ENCODE peak calls at places on chromosomes 6 and 20, in four cellular contexts. D is WTC11, A is HepG2, P is K562. I is an unnamed sample.

GRCh38 chr6:117840541-117840983 is 66.5 kb upstream of the SLC35F1 start:
- DNase-seq in D (no peak), A (peak; percentile 68), P (peak; percentile 15), I (peak; percentile 45)

GRCh38 chr6:2149370-2150006 is 95.9 kb downstream of the GMDS start:
- DNase-seq in D (no peak), A (no peak), P (no peak), I (no peak)

GRCh38 chr6:135953800-135954199 is 102.3 kb downstream of the PDE7B start:
- DNase-seq in D (no peak), A (no peak), P (no peak), I (no peak)

GRCh38 chr6:113642714-113643442 is 214.3 kb upstream of the MARCKS start:
- DNase-seq in D (peak; percentile 16), A (peak; percentile 100), P (peak; percentile 19), I (peak; percentile 40)

GRCh38 chr6:53984581-53984980 is 126.7 kb upstream of the MLIP start:
- DNase-seq in D (no peak), A (no peak), P (no peak), I (no peak)

GRCh38 chr20:34437330-34437986 is 74.4 kb downstream of the ITCH start:
- DNase-seq in D (no peak), A (no peak), P (no peak), I (no peak)

GRCh38 chr6:138837246-138837645 is 41.4 kb downstream of the ECT2L start:
- DNase-seq in D (no peak), A (no peak), P (no peak), I (no peak)

GRCh38 chr6:12911387-12911960 is 194.9 kb downstream of the PHACTR1 start:
- DNase-seq in D (no peak), A (peak; percentile 18), P (peak; percentile 17), I (peak; percentile 25)

GRCh38 chr20:35334511-35335101 is 42.4 kb upstream of the FAM83C start:
- DNase-seq in D (no peak), A (no peak), P (no peak), I (no peak)

GRCh38 chr6:129844118-129844891 is 16.8 kb downstream of the TMEM244 start:
- DNase-seq in D (no peak), A (no peak), P (no peak), I (peak; percentile 21)

GRCh38 chr6:45728674-45729073 is 287.0 kb downstream of the CLIC5 start:
- DNase-seq in D (no peak), A (no peak), P (no peak), I (no peak)

GRCh38 chr6:45394586-45395095 is 16.9 kb upstream of the SUPT3H start:
- DNase-seq in D (no peak), A (no peak), P (no peak), I (no peak)

GRCh38 chr20:57900226-57900905 is 190.6 kb upstream of the PMEPA1 start:
- DNase-seq in D (no peak), A (no peak), P (no peak), I (no peak)

GRCh38 chr6:42045538-42046460 is 4.5 kb upstream of the TAF8 start:
- DNase-seq in D (peak; percentile 58), A (no peak), P (peak; percentile 91), I (peak; percentile 42)

GRCh38 chr6:35449287-35449881 is 2.8 kb upstream of the FANCE start:
- DNase-seq in D (no peak), A (peak; percentile 80), P (peak; percentile 87), I (peak; percentile 78)

GRCh38 chr6:159023893-159024292 is 20.9 kb downstream of the TAGAP start:
- DNase-seq in D (no peak), A (no peak), P (no peak), I (no peak)

GRCh38 chr6:11179978-11180303 is 52.5 kb downstream of the NEDD9 start:
- DNase-seq in D (no peak), A (no peak), P (no peak), I (no peak)

GRCh38 chr6:143822584-143823024 is 20.5 kb upstream of the LTV1 start:
- DNase-seq in D (no peak), A (no peak), P (no peak), I (no peak)

GRCh38 chr6:105482227-105482839 is 79.5 kb upstream of the PREP start:
- DNase-seq in D (no peak), A (no peak), P (no peak), I (no peak)

GRCh38 chr20:36311141-36311853 is 5.2 kb downstream of the DLGAP4 start:
- DNase-seq in D (no peak), A (no peak), P (no peak), I (peak; percentile 4)

GRCh38 chr20:59063358-59064213 is 21.0 kb upstream of the PRELID3B start:
- DNase-seq in D (no peak), A (no peak), P (no peak), I (peak; percentile 39)

GRCh38 chr6:113352029-113352801 is 504.9 kb upstream of the MARCKS start:
- DNase-seq in D (no peak), A (peak; percentile 100), P (no peak), I (no peak)

GRCh38 chr6:157841211-157841840 is 18.3 kb downstream of the SNX9 start:
- DNase-seq in D (no peak), A (no peak), P (peak; percentile 79), I (no peak)

GRCh38 chr20:59159822-59160740 is 3.5 kb upstream of the ZNF831 start:
- DNase-seq in D (no peak), A (no peak), P (no peak), I (no peak)

GRCh38 chr6:105522626-105523322 is 119.9 kb upstream of the PREP start:
- DNase-seq in D (no peak), A (no peak), P (peak; percentile 18), I (no peak)

GRCh38 chr6:35716798-35717197 is 20.0 kb upstream of the ARMC12 start:
- DNase-seq in D (no peak), A (no peak), P (peak; percentile 9), I (no peak)

GRCh38 chr20:53716385-53716784 is 122.7 kb upstream of the ZNF217 start:
- DNase-seq in D (no peak), A (no peak), P (no peak), I (no peak)

GRCh38 chr6:169654590-169655391 is 47.0 kb downstream of the WDR27 start:
- DNase-seq in D (peak; percentile 59), A (no peak), P (no peak), I (no peak)

GRCh38 chr20:19975436-19975799 is 41.7 kb upstream of the NAA20 start:
- DNase-seq in D (no peak), A (no peak), P (no peak), I (no peak)

GRCh38 chr20:51969191-51969590 is 166.9 kb upstream of the SALL4 start:
- DNase-seq in D (no peak), A (no peak), P (no peak), I (no peak)

GRCh38 chr20:24779166-24779565 is 169.9 kb upstream of the CST7 start:
- DNase-seq in D (no peak), A (no peak), P (no peak), I (no peak)

GRCh38 chr6:30685157-30685976 is 1.1 kb downstream of the PPP1R18 start:
- DNase-seq in D (no peak), A (no peak), P (peak; percentile 57), I (no peak)

GRCh38 chr6:108175592-108176279 is 9.9 kb downstream of the NR2E1 start:
- DNase-seq in D (peak; percentile 56), A (no peak), P (peak; percentile 52), I (no peak)

GRCh38 chr6:162056745-162057144 is 670.8 kb downstream of the PRKN start:
- DNase-seq in D (peak; percentile 21), A (peak; percentile 51), P (no peak), I (peak; percentile 11)

GRCh38 chr6:41698350-41698781 is 37.0 kb downstream of the TFEB start:
- DNase-seq in D (no peak), A (no peak), P (no peak), I (no peak)

GRCh38 chr6:164929155-164929977 is 380.0 kb downstream of the C6orf118 start:
- DNase-seq in D (no peak), A (no peak), P (no peak), I (no peak)
- TF ChIP-seq ELF4 in D (no peak), A (no peak), P (no peak), I (no peak)

GRCh38 chr6:5671162-5671561 is 335.6 kb downstream of the NRN1 start:
- DNase-seq in D (no peak), A (peak; percentile 28), P (peak; percentile 67), I (no peak)
- TF ChIP-seq ELF4 in D (no peak), A (no peak), P (no peak), I (no peak)

GRCh38 chr20:64022671-64023070 is 13.3 kb upstream of the C20orf204 start:
- DNase-seq in D (no peak), A (no peak), P (no peak), I (no peak)
- TF ChIP-seq ELF4 in D (no peak), A (no peak), P (no peak), I (no peak)

GRCh38 chr20:48230251-48230650 is 445.0 kb upstream of the SULF2 start:
- DNase-seq in D (no peak), A (no peak), P (no peak), I (no peak)
- TF ChIP-seq ELF4 in D (no peak), A (no peak), P (no peak), I (no peak)

GRCh38 chr20:60804918-60805631 is 447.0 kb upstream of the CDH4 start:
- DNase-seq in D (no peak), A (no peak), P (no peak), I (no peak)

GRCh38 chr20:60808003-60808402 is 444.1 kb upstream of the CDH4 start:
- DNase-seq in D (no peak), A (no peak), P (no peak), I (no peak)

GRCh38 chr20:60810561-60810960 is 441.5 kb upstream of the CDH4 start:
- DNase-seq in D (no peak), A (no peak), P (no peak), I (no peak)

GRCh38 chr20:60806824-60807223 is 445.2 kb upstream of the CDH4 start:
- DNase-seq in D (no peak), A (no peak), P (no peak), I (no peak)

GRCh38 chr20:60808701-60809100 is 443.4 kb upstream of the CDH4 start:
- DNase-seq in D (no peak), A (no peak), P (no peak), I (no peak)
- TF ChIP-seq ELF4 in D (no peak), A (no peak), P (no peak), I (no peak)

DNA sequence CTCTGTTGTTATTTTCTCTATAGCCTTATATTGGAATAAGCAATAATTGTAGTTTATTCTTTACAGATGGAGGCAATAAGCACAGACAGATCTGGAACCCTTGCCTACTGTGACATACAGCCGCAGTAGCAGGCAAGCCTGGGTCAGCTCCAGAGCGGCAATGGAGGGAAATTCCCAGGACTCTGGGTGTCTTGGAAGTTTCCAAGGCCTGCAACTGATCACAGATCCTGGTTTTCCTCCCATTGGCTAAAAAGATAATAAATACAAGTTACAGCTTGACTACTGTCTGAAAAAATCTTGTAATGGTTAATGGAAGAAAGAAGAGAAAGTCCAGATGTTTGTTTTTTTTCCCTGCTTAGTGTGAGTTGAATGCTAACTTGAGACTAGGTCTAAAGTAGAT is 307.7 kb downstream of the ALDH8A1 start:
- DNase-seq in D (no peak), A (no peak), P (no peak), I (no peak)
- TF ChIP-seq ELF4 in D (no peak), A (no peak), P (no peak), I (no peak)